ENCODE peak calls at places on chromosomes 12 and 14, in seven cellular contexts. B is activated CD4-positive, alpha-beta T cell treated with anti-CD3 and anti-CD28 coated beads, Interleukin-2, amount 50 U/mL, for 4 hours; Z is foreskin keratinocyte; H is body of pancreas; U is stimulated activated CD4-positive, alpha-beta T cell treated with anti-CD3 and anti-CD28 coated beads, Interleukin-1b, Interleukin-23, amount 100 ng/mL, for 24 hours; T is T-cell; D is WTC11. N is an unnamed sample.
A peak's percentile ranks its signal among the peaks of the same experiment; 100 is the strongest.

GRCh38 chr12:57849035-57849434 is 2.5 kb upstream of the CTDSP2 start:
- DNase-seq in T (no peak), U (no peak), H (no peak), B (no peak), D (no peak), Z (no peak), N (no peak)

GRCh38 chr14:51398898-51399297 is 158.9 kb downstream of the TMX1 start:
- DNase-seq in Z (peak; percentile 99), T (no peak), D (no peak), H (no peak), U (no peak), B (no peak), N (no peak)

GRCh38 chr12:2013527-2014223 is 9.4 kb upstream of the DCP1B start:
- DNase-seq in U (no peak), D (no peak), B (no peak), T (no peak), Z (no peak), H (no peak), N (no peak)

GRCh38 chr12:68919581-68920239 is 13.3 kb downstream of the CPM start:
- DNase-seq in T (no peak), Z (no peak), H (no peak), U (no peak), D (no peak), B (no peak), N (no peak)

GRCh38 chr12:76109879-76110278 is 25.4 kb upstream of the NAP1L1 start:
- DNase-seq in B (no peak), Z (no peak), T (no peak), H (no peak), D (no peak), U (no peak), N (no peak)

GRCh38 chr14:39912192-39913100 is 480.2 kb upstream of the FBXO33 start:
- DNase-seq in D (no peak), T (no peak), B (no peak), H (no peak), U (no peak), Z (no peak), N (no peak)

GRCh38 chr12:94980577-94980976 is 22.9 kb downstream of the NDUFA12 start:
- DNase-seq in U (no peak), T (no peak), B (no peak), D (no peak), Z (no peak), H (no peak), N (no peak)

GRCh38 chr14:85061256-85061655 is 468.7 kb upstream of the FLRT2 start:
- DNase-seq in D (no peak), H (no peak), U (no peak), Z (no peak), B (no peak), T (no peak), N (no peak)

GRCh38 chr12:34401659-34402227 is 379.4 kb downstream of the ALG10 start:
- DNase-seq in T (no peak), B (no peak), H (peak; percentile 2), Z (no peak), U (no peak), D (peak; percentile 1), N (no peak)

GRCh38 chr12:124273630-124274029 is 21.3 kb upstream of the RFLNA start:
- DNase-seq in Z (peak; percentile 71), D (peak; percentile 66), U (no peak), B (no peak), H (no peak), T (no peak), N (peak; percentile 50)

GRCh38 chr12:132535046-132535445 is 45.1 kb downstream of the FBRSL1 start:
- DNase-seq in D (no peak), U (no peak), B (no peak), T (no peak), H (no peak), Z (no peak), N (no peak)

GRCh38 chr12:51343201-51343600 is 3.3 kb downstream of the CELA1 start:
- DNase-seq in D (no peak), H (no peak), U (no peak), B (no peak), Z (no peak), T (no peak), N (no peak)

GRCh38 chr14:55031190-55031589 is 4.2 kb downstream of the SOCS4 start:
- DNase-seq in T (no peak), H (no peak), D (no peak), B (no peak), U (no peak), Z (no peak), N (no peak)

GRCh38 chr14:60925286-60925685 is 55.6 kb downstream of the TRMT5 start:
- DNase-seq in U (no peak), H (no peak), T (no peak), Z (no peak), B (no peak), D (no peak), N (no peak)

GRCh38 chr12:5188413-5188930 is 144.8 kb downstream of the KCNA5 start:
- DNase-seq in T (no peak), D (no peak), U (no peak), H (no peak), Z (no peak), B (no peak), N (no peak)

GRCh38 chr12:44286336-44286735 is 450.5 kb downstream of the TMEM117 start:
- DNase-seq in B (no peak), D (no peak), Z (peak; percentile 22), T (no peak), U (no peak), H (no peak), N (no peak)

GRCh38 chr14:54627718-54628345 is 60.9 kb downstream of the SAMD4A start:
- DNase-seq in U (no peak), T (peak; percentile 24), H (no peak), D (no peak), Z (no peak), B (peak; percentile 27), N (no peak)

GRCh38 chr14:52882824-52883223 is 68.0 kb downstream of the FERMT2 start:
- DNase-seq in H (no peak), U (no peak), T (no peak), D (no peak), Z (no peak), B (no peak), N (no peak)

GRCh38 chr14:42163136-42163535 is 556.5 kb downstream of the LRFN5 start:
- DNase-seq in D (no peak), H (no peak), U (no peak), T (no peak), Z (no peak), B (no peak), N (no peak)

GRCh38 chr14:21825845-21826244 is 152.2 kb upstream of the OR4E1 start:
- DNase-seq in D (no peak), B (no peak), U (no peak), H (no peak), T (no peak), Z (no peak), N (no peak)

GRCh38 chr12:65123435-65124063 is 2.4 kb upstream of the WIF1 start:
- DNase-seq in B (no peak), Z (no peak), U (no peak), T (no peak), H (no peak), D (no peak), N (no peak)

GRCh38 chr14:92484132-92484823 is 29.3 kb upstream of the RIN3 start:
- DNase-seq in H (no peak), U (no peak), Z (no peak), T (no peak), B (no peak), D (no peak), N (no peak)

GRCh38 chr12:122023339-122024131 is 1.9 kb downstream of the BCL7A start:
- DNase-seq in D (peak; percentile 44), H (peak; percentile 90), U (no peak), Z (no peak), T (no peak), B (no peak), N (no peak)

GRCh38 chr12:62714409-62715075 is 220.4 kb downstream of the PPM1H start:
- DNase-seq in D (no peak), Z (no peak), T (no peak), U (no peak), B (no peak), H (no peak), N (no peak)

GRCh38 chr14:50058112-50058511 is 58.3 kb downstream of the VCPKMT start:
- DNase-seq in Z (no peak), D (no peak), U (no peak), B (no peak), T (no peak), H (no peak), N (no peak)

GRCh38 chr14:34997762-34998161 is 15.0 kb downstream of the SRP54 start:
- DNase-seq in U (no peak), T (no peak), H (no peak), D (no peak), B (no peak), Z (no peak), N (no peak)

GRCh38 chr12:106739815-106740552 is 34.5 kb upstream of the RIC8B start:
- DNase-seq in U (no peak), Z (no peak), B (no peak), H (no peak), D (no peak), T (no peak), N (no peak)

GRCh38 chr12:10153271-10154144 is 18.4 kb downstream of the OLR1 start:
- DNase-seq in T (peak; percentile 35), U (peak; percentile 21), Z (no peak), D (peak; percentile 73), H (peak; percentile 67), B (peak; percentile 30), N (no peak)

GRCh38 chr12:123111498-123112165 is 39.3 kb downstream of the PITPNM2 start:
- DNase-seq in T (no peak), Z (no peak), U (no peak), D (no peak), H (no peak), B (no peak), N (no peak)

GRCh38 chr12:102874819-102875218 is 42.2 kb downstream of the PAH start:
- DNase-seq in B (no peak), U (no peak), H (no peak), T (no peak), D (no peak), Z (no peak), N (no peak)

GRCh38 chr14:71203306-71203705 is 296.0 kb downstream of the PCNX1 start:
- DNase-seq in B (no peak), Z (no peak), T (no peak), U (no peak), H (no peak), D (no peak), N (no peak)

GRCh38 chr12:14961466-14962155 is at the start of gene ARHGDIB:
- DNase-seq in B (peak; percentile 68), U (no peak), D (no peak), Z (peak; percentile 89), T (peak; percentile 87), H (peak; percentile 37), N (peak; percentile 71)

GRCh38 chr14:39265741-39266588 is 32.2 kb downstream of the MIA2 start:
- DNase-seq in D (no peak), T (no peak), H (no peak), Z (peak; percentile 26), U (no peak), B (no peak), N (no peak)

GRCh38 chr12:123075591-123076171 is 75.2 kb downstream of the PITPNM2 start:
- DNase-seq in B (peak; percentile 68), U (peak; percentile 28), H (no peak), Z (no peak), D (peak; percentile 71), T (peak; percentile 71), N (no peak)

GRCh38 chr12:94616217-94616729 is 34.1 kb downstream of the TMCC3 start:
- DNase-seq in D (no peak), H (no peak), Z (peak; percentile 66), B (no peak), T (no peak), U (no peak), N (peak; percentile 66)

GRCh38 chr12:570949-571794 is 92.1 kb downstream of the NINJ2 start:
- DNase-seq in B (no peak), H (peak; percentile 73), T (no peak), Z (peak; percentile 53), U (no peak), D (peak; percentile 68), N (no peak)

GRCh38 chr12:75455839-75456238 is 24.7 kb upstream of the GLIPR1 start:
- DNase-seq in H (no peak), U (no peak), B (no peak), Z (no peak), T (no peak), D (no peak), N (no peak)